ENCODE peak calls at places on chromosomes 12 and 14, in four cellular contexts. One of them, this sample, is unnamed.

GRCh38 chr12:57213763-57214397 is 2.7 kb upstream of the NXPH4 start:
- DNase-seq in H1: no peak
- DNase-seq in K562: no peak
- DNase-seq in IMR-90: no peak
- DNase-seq in this sample: no peak

GRCh38 chr12:85424581-85425348 is 144.7 kb downstream of the ALX1 start:
- DNase-seq in H1: peak
- DNase-seq in K562: peak
- DNase-seq in IMR-90: peak
- DNase-seq in this sample: peak

GRCh38 chr12:120870415-120870814 is 33.7 kb downstream of the SPPL3 start:
- DNase-seq in H1: no peak
- DNase-seq in K562: no peak
- DNase-seq in IMR-90: no peak
- DNase-seq in this sample: no peak

GRCh38 chr14:105899657-105900397 is 373.4 kb downstream of the TMEM121 start:
- DNase-seq in H1: no peak
- DNase-seq in K562: peak
- DNase-seq in IMR-90: no peak
- DNase-seq in this sample: no peak

GRCh38 chr14:34098045-34098984 is 147.4 kb upstream of the EGLN3 start:
- DNase-seq in H1: peak
- DNase-seq in K562: peak
- DNase-seq in IMR-90: peak
- DNase-seq in this sample: peak

GRCh38 chr14:83520837-83521236 is 1987.2 kb upstream of the SEL1L start:
- DNase-seq in H1: no peak
- DNase-seq in K562: no peak
- DNase-seq in IMR-90: peak
- DNase-seq in this sample: no peak

GRCh38 chr12:47770086-47770726 is 2.8 kb upstream of the SLC48A1 start:
- DNase-seq in H1: no peak
- DNase-seq in K562: no peak
- DNase-seq in IMR-90: peak
- DNase-seq in this sample: no peak

GRCh38 chr14:58746261-58746660 is 108.5 kb downstream of the DACT1 start:
- DNase-seq in H1: no peak
- DNase-seq in K562: no peak
- DNase-seq in IMR-90: peak
- DNase-seq in this sample: no peak

GRCh38 chr12:55642275-55643068 is 5.8 kb downstream of the OR10P1 start:
- DNase-seq in H1: no peak
- DNase-seq in K562: no peak
- DNase-seq in IMR-90: no peak
- DNase-seq in this sample: no peak

GRCh38 chr12:16955083-16955657 is 349.2 kb upstream of the LMO3 start:
- DNase-seq in H1: no peak
- DNase-seq in K562: no peak
- DNase-seq in IMR-90: no peak
- DNase-seq in this sample: no peak

GRCh38 chr14:50667491-50668007 is 557 bp downstream of the SAV1 start:
- DNase-seq in H1: no peak
- DNase-seq in K562: peak
- DNase-seq in IMR-90: no peak
- DNase-seq in this sample: no peak

GRCh38 chr12:116880817-116881324 is 370 bp downstream of the HRK start:
- DNase-seq in H1: peak
- DNase-seq in K562: peak
- DNase-seq in IMR-90: peak
- DNase-seq in this sample: no peak

GRCh38 chr12:2640709-2641108 is 154.1 kb upstream of the FKBP4 start:
- DNase-seq in H1: no peak
- DNase-seq in K562: no peak
- DNase-seq in IMR-90: peak
- DNase-seq in this sample: no peak

GRCh38 chr12:132402831-132403416 is 73.5 kb upstream of the GALNT9 start:
- DNase-seq in H1: no peak
- DNase-seq in K562: no peak
- DNase-seq in IMR-90: no peak
- DNase-seq in this sample: no peak

GRCh38 chr14:21398901-21399300 is 15.1 kb upstream of the SUPT16H start:
- DNase-seq in H1: no peak
- DNase-seq in K562: no peak
- DNase-seq in IMR-90: no peak
- DNase-seq in this sample: no peak

GRCh38 chr12:30006021-30006420 is 222.3 kb upstream of the TMTC1 start:
- DNase-seq in H1: no peak
- DNase-seq in K562: no peak
- DNase-seq in IMR-90: no peak
- DNase-seq in this sample: no peak

DNA sequence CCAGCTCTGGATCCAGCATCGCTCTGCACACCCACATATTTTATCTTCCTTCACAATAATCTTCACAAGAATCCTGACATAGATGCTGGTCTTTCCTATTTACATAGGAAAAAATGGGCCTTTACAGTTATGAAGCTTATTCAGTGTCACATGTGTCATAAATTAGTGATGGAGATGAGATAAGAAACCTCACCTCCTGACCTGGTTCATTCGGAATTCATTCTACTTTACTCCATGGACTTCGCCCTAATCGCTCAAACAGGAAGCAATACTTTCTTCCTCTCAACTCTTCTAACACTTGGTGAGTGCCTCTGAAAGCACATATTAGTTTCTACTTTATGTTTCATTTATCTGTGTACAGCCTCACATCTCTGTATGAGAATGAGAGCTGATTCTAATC is 12.0 kb upstream of the SINHCAF start:
- DNase-seq in H1: no peak
- DNase-seq in K562: no peak
- DNase-seq in IMR-90: no peak
- DNase-seq in this sample: no peak
- TF ChIP-seq CHD1 in H1: no peak
- TF ChIP-seq CHD1 in K562: no peak
- TF ChIP-seq CHD1 in IMR-90: no peak
- TF ChIP-seq CHD1 in this sample: no peak

DNA sequence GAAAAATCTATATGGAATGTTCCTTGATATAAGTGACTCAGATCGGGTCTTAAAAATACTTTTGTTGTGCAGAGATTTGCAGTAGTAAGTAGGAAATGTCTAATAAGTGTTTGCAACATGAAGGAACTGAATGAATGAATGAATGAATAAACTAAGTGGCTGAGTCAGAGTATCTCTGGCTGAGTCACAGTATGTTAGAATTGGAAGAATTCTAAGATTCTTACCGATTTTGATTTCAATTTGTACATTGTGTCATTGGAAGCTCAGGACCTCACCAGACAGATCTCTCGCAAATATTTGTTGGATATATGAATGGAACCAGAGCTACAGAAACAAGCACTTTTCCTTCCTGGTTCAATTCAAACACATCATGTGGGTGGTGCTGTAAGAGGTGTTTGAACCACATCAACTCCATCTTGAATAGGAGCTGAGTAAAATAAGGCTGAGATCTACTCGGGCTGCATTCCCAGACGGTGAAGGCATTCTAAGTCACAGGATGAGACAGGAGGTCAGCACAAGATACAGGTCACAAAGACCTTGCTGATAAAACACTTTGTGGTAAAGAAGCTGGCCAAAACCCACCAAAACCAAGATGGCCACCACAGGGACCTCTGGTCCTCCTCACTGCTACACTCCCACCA is 123.9 kb upstream of the FOXN3 start:
- DNase-seq in H1: no peak
- DNase-seq in K562: no peak
- DNase-seq in IMR-90: peak
- DNase-seq in this sample: no peak
- TF ChIP-seq CHD1 in H1: no peak
- TF ChIP-seq CHD1 in K562: no peak
- TF ChIP-seq CHD1 in IMR-90: no peak
- TF ChIP-seq CHD1 in this sample: no peak

GRCh38 chr14:95317817-95318343 is 1.8 kb downstream of the CLMN start:
- DNase-seq in H1: no peak
- DNase-seq in K562: no peak
- DNase-seq in IMR-90: no peak
- DNase-seq in this sample: no peak

GRCh38 chr14:95319312-95320075 is at the start of gene CLMN:
- DNase-seq in H1: peak
- DNase-seq in K562: peak
- DNase-seq in IMR-90: peak
- DNase-seq in this sample: no peak

GRCh38 chr14:95316826-95317225 is 2.9 kb downstream of the CLMN start:
- DNase-seq in H1: no peak
- DNase-seq in K562: no peak
- DNase-seq in IMR-90: no peak
- DNase-seq in this sample: no peak

GRCh38 chr14:95318870-95319311 is 817 bp downstream of the CLMN start:
- DNase-seq in H1: no peak
- DNase-seq in K562: peak
- DNase-seq in IMR-90: no peak
- DNase-seq in this sample: no peak

GRCh38 chr14:95318399-95318834 is 1.3 kb downstream of the CLMN start:
- DNase-seq in H1: no peak
- DNase-seq in K562: no peak
- DNase-seq in IMR-90: no peak
- DNase-seq in this sample: no peak
- TF ChIP-seq CHD1 in H1: no peak
- TF ChIP-seq CHD1 in K562: no peak
- TF ChIP-seq CHD1 in IMR-90: no peak
- TF ChIP-seq CHD1 in this sample: no peak

GRCh38 chr14:32572867-32573149 is 243.7 kb downstream of the AKAP6 start:
- DNase-seq in H1: no peak
- DNase-seq in K562: no peak
- DNase-seq in IMR-90: no peak
- DNase-seq in this sample: no peak

GRCh38 chr14:32574269-32574668 is 245.2 kb downstream of the AKAP6 start:
- DNase-seq in H1: no peak
- DNase-seq in K562: no peak
- DNase-seq in IMR-90: no peak
- DNase-seq in this sample: no peak

GRCh38 chr14:32571995-32572866 is 243.1 kb downstream of the AKAP6 start:
- DNase-seq in H1: no peak
- DNase-seq in K562: no peak
- DNase-seq in IMR-90: no peak
- DNase-seq in this sample: no peak

GRCh38 chr14:32578181-32578580 is 249.1 kb downstream of the AKAP6 start:
- DNase-seq in H1: no peak
- DNase-seq in K562: no peak
- DNase-seq in IMR-90: no peak
- DNase-seq in this sample: no peak

DNA sequence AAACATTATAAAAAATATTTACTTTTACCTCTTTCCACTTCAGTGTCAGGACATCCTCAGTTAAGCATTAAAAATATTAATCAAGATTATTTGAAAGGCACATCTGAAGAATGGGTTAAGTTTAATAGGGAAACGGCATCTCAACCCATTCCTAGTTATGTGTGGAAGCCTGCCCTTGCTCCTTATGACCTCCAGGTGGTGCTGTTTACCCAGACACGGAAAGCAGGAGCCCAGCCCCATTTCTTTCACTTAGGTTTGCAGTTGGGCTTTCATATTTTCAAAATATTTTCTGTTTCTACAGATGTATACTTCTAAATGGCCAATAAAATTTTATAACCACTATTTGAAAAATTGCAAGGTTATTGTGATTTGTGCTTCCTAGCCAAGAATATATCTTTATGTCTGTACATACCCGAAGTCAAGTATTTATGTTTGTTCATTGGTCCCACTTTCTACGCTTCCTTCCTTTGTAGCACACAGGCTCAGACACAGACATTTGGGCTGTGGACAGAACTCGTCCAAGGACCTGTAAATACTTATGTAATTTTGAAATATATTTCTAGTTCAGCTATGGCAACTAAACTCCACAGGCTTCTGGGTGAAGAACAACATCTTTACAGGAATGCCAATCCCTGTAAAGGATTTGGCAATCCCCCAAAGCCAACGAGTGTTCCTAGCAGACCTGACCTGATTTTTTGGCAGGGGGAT is 247.1 kb downstream of the AKAP6 start:
- DNase-seq in H1: no peak
- DNase-seq in K562: peak
- DNase-seq in IMR-90: peak
- DNase-seq in this sample: no peak
- TF ChIP-seq CHD1 in H1: no peak
- TF ChIP-seq CHD1 in K562: no peak
- TF ChIP-seq CHD1 in IMR-90: no peak
- TF ChIP-seq CHD1 in this sample: no peak

DNA sequence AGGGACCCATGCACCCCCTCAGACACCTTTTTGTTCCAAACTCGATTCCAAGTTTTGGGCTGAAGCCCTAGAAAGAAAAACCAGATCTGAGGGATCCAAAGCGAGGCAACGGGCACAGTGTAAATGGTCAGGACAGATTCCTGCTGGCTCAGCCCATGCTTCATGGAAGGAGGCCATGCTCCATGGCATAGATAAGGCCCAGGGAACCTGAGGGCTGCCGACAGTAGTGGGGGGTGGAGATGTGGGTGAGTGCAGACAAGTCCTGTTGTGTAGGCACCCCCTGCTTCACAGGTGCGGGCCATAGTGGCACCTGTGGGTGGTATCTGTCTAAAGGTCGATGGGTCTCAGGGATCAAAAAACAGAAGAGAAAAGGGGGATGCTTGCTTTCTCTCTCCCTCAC is 42.1 kb downstream of the TNFAIP2 start:
- DNase-seq in H1: no peak
- DNase-seq in K562: no peak
- DNase-seq in IMR-90: no peak
- DNase-seq in this sample: no peak
- TF ChIP-seq CHD1 in H1: no peak
- TF ChIP-seq CHD1 in K562: no peak
- TF ChIP-seq CHD1 in IMR-90: no peak
- TF ChIP-seq CHD1 in this sample: no peak

GRCh38 chr12:24909667-24910066 is 39.2 kb downstream of the BCAT1 start:
- DNase-seq in H1: peak
- DNase-seq in K562: no peak
- DNase-seq in IMR-90: peak
- DNase-seq in this sample: no peak
- TF ChIP-seq CHD1 in H1: no peak
- TF ChIP-seq CHD1 in K562: no peak
- TF ChIP-seq CHD1 in IMR-90: no peak
- TF ChIP-seq CHD1 in this sample: no peak